ENCODE peak calls at places on chromosomes 16 and 17, in four cellular contexts. P is mucosa of descending colon, D is HFF-Myc, U is type B pancreatic cell. T is an unnamed sample.

GRCh38 chr16:19997734-19998133 is 76.0 kb downstream of the GPR139 start:
- DNase-seq in P (no peak), D (no peak), U (no peak), T (no peak)

GRCh38 chr17:3794890-3795757 is 5.9 kb downstream of the ITGAE start:
- DNase-seq in P (no peak), D (no peak), U (no peak), T (no peak)

GRCh38 chr16:10405386-10405939 is 19.6 kb downstream of the ATF7IP2 start:
- DNase-seq in P (no peak), D (no peak), U (no peak), T (no peak)

GRCh38 chr16:84896847-84897246 is 77.1 kb downstream of the CRISPLD2 start:
- DNase-seq in P (no peak), D (no peak), U (no peak), T (no peak)

GRCh38 chr17:2266865-2267228 is 36.7 kb downstream of the SMG6 start:
- DNase-seq in P (no peak), D (no peak), U (no peak), T (no peak)

GRCh38 chr17:82751171-82751570 is 694 bp upstream of the TBCD start:
- DNase-seq in P (peak), D (no peak), U (no peak), T (no peak)

GRCh38 chr16:4395055-4395726 is 21.2 kb downstream of the CORO7 start:
- DNase-seq in P (no peak), D (no peak), U (no peak), T (no peak)

GRCh38 chr17:67441052-67441738 is 64.1 kb downstream of the PITPNC1 start:
- DNase-seq in P (peak), D (peak), U (no peak), T (no peak)

GRCh38 chr16:81181013-81181720 is 57.3 kb upstream of the BCO1 start:
- DNase-seq in P (no peak), D (peak), U (peak), T (peak)

GRCh38 chr16:8850279-8850885 is 18.4 kb downstream of the CARHSP1 start:
- DNase-seq in P (no peak), D (peak), U (no peak), T (no peak)

GRCh38 chr17:31878703-31879073 is 19.6 kb upstream of the COPRS start:
- DNase-seq in P (no peak), D (no peak), U (no peak), T (no peak)

GRCh38 chr16:8675183-8676159 is 1.1 kb downstream of the ABAT start:
- DNase-seq in P (no peak), D (no peak), U (no peak), T (no peak)

GRCh38 chr16:55056585-55057520 is 126.2 kb downstream of the IRX5 start:
- DNase-seq in P (no peak), D (no peak), U (peak), T (no peak)

GRCh38 chr17:50675627-50676026 is 32.1 kb downstream of the ANKRD40 start:
- DNase-seq in P (peak), D (no peak), U (no peak), T (no peak)

GRCh38 chr17:14019186-14019956 is 49.9 kb upstream of the COX10 start:
- DNase-seq in P (no peak), D (no peak), U (no peak), T (no peak)

GRCh38 chr16:46691720-46692119 is 2.3 kb downstream of the ORC6 start:
- DNase-seq in P (no peak), D (no peak), U (no peak), T (no peak)

GRCh38 chr17:73798111-73798748 is 154.0 kb upstream of the SDK2 start:
- DNase-seq in P (no peak), D (peak), U (no peak), T (no peak)

GRCh38 chr17:63840591-63841349 is 1.7 kb downstream of the SMARCD2 start:
- DNase-seq in P (no peak), D (peak), U (no peak), T (no peak)

GRCh38 chr16:55678061-55678935 is 22.5 kb downstream of the SLC6A2 start:
- DNase-seq in P (no peak), D (no peak), U (no peak), T (no peak)

GRCh38 chr16:67718668-67719047 is 458 bp downstream of the GFOD2 start:
- DNase-seq in P (no peak), D (no peak), U (no peak), T (no peak)

GRCh38 chr17:77435272-77436057 is 294.7 kb downstream of the SEC14L1 start:
- DNase-seq in P (no peak), D (no peak), U (no peak), T (no peak)

GRCh38 chr16:17312100-17312732 is 158.5 kb downstream of the XYLT1 start:
- DNase-seq in P (peak), D (no peak), U (no peak), T (no peak)

GRCh38 chr17:39730095-39730921 is at the start of gene MIEN1:
- DNase-seq in P (peak), D (peak), U (peak), T (peak)

GRCh38 chr17:27579897-27580321 is 51.1 kb upstream of the LGALS9 start:
- DNase-seq in P (no peak), D (no peak), U (no peak), T (no peak)

GRCh38 chr17:81814748-81815645 is 11.0 kb downstream of the GCGR start:
- DNase-seq in P (no peak), D (no peak), U (no peak), T (no peak)

GRCh38 chr17:38428643-38429371 is 543 bp downstream of the ARHGAP23 start:
- DNase-seq in P (no peak), D (no peak), U (no peak), T (no peak)

GRCh38 chr16:30903596-30903995 is 7.2 kb downstream of the CTF1 start:
- DNase-seq in P (no peak), D (peak), U (no peak), T (no peak)

GRCh38 chr17:38509008-38509771 is 80.9 kb downstream of the ARHGAP23 start:
- DNase-seq in P (peak), D (peak), U (peak), T (peak)

GRCh38 chr17:12600349-12600748 is 65.3 kb upstream of the MYOCD start:
- DNase-seq in P (no peak), D (no peak), U (no peak), T (no peak)

GRCh38 chr16:54673353-54673752 is 257.3 kb upstream of the IRX5 start:
- DNase-seq in P (no peak), D (no peak), U (no peak), T (no peak)

GRCh38 chr17:48997103-48997826 is at the start of gene IGF2BP1:
- DNase-seq in P (no peak), D (no peak), U (peak), T (peak)
- TF ChIP-seq CTCF in P (no peak), D (no peak), U (no peak), T (no peak)

GRCh38 chr17:37373530-37374159 is 2.1 kb upstream of the C17orf78 start:
- DNase-seq in P (no peak), D (peak), U (no peak), T (no peak)
- TF ChIP-seq CTCF in P (peak), D (peak), U (peak), T (peak)

GRCh38 chr16:22813946-22814325 is at the start of gene HS3ST2:
- DNase-seq in P (peak), D (no peak), U (peak), T (no peak)
- TF ChIP-seq CTCF in P (no peak), D (peak), U (peak), T (no peak)

DNA sequence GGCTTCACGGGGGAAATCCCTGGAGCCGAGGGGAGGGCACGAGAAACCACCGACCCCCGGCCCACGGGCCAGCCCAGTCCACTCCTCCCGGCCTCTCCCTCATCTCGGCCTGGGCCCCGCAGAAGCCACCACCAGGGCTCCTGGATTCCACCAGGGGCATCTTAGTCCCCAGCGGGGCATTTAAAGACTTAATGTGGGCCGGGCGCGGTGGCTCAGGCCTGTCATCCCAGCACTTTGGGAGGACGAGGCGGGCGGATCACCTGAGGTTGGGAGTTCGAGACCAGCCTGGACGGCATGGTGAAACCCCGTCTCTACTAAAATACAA is 24.1 kb upstream of the ABR start:
- DNase-seq in P (no peak), D (no peak), U (no peak), T (no peak)
- TF ChIP-seq CTCF in P (no peak), D (no peak), U (peak), T (no peak)

DNA sequence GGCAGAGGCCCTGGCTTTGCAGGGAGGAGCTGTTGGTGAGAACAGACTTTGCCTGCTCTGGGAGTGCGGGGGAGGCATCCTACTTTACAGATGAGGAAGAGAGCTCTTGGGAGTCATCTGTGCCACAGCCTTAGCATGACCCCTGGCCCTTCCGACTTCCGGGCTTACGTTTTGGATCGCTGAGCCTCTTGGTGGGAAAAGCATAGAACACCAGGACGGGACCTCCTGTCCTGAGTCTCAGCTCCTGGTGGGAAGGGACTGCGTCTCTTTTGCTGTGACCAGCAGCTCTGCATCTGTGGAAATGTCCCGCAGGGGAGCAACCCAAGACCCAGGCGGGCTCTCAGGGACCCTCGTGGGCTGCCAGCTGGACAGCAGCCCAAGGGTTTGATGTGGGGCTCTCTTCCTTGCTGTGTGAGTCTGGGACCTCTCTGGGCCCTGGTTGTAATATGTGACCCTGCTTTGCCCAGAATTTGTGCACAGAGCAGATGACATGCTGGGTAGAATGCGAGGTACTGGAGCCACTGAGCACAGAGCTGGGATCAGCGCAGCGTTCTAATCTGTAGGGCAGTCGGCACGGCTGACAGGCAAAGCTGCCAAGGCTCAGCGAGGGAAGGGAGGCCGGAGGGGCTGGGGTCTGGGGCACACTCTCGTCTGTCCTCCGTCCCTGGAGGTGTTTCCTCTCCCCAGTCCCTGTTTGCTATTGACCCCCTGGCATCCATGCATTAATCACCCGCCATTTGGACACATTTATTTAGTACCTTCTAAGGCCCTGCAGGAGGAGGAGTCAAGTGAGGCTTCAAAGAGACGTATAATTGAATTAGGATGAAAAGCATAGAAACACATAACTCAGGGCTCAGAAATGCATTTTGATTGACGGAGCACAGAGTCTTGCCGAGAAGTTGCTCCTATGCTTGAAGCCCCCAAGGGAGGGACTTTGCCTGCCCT is 64.0 kb downstream of the NT5M start:
- DNase-seq in P (peak), D (no peak), U (no peak), T (no peak)
- TF ChIP-seq CTCF in P (no peak), D (no peak), U (no peak), T (no peak)